ENCODE peak calls at places on chromosomes 1 and 21, in five cellular contexts. N is activated CD4-positive, alpha-beta T cell treated with anti-CD3 and anti-CD28 coated beads, Interleukin-2, amount 50 U/mL, for 24 hours; T is activated naive CD4-positive, alpha-beta T cell treated with anti-CD3 and anti-CD28 coated beads, Interleukin-2, amount 10 ng/mL, durations not matched to agents 7 days and 5 days; X is CD8-positive, alpha-beta memory T cell; M is CD4-positive, alpha-beta memory T cell. K is an unnamed sample.

GRCh38 chr1:164695956-164696665 is 137.1 kb downstream of the PBX1 start:
- DNase-seq in T (no peak), N (no peak), M (no peak), X (no peak), K (no peak)

GRCh38 chr1:4075436-4076225 is 175.6 kb upstream of the C1orf174 start:
- DNase-seq in X (no peak), T (no peak), N (no peak), M (no peak), K (no peak)

GRCh38 chr1:23741609-23742008 is 1.7 kb upstream of the ELOA start:
- DNase-seq in X (no peak), M (no peak), T (no peak), N (no peak), K (no peak)

GRCh38 chr1:46520063-46520911 is 30.7 kb downstream of the DMBX1 start:
- DNase-seq in N (no peak), X (no peak), T (no peak), M (no peak), K (no peak)

GRCh38 chr1:88936223-88936523 is 44.8 kb upstream of the GTF2B start:
- DNase-seq in N (no peak), T (no peak), M (no peak), X (no peak), K (no peak)

GRCh38 chr1:183761871-183762270 is 43.0 kb upstream of the RGL1 start:
- DNase-seq in M (no peak), N (no peak), X (no peak), T (no peak), K (no peak)

GRCh38 chr21:34011660-34012059 is 61.7 kb upstream of the MRPS6 start:
- DNase-seq in X (no peak), M (no peak), T (no peak), N (no peak), K (no peak)

GRCh38 chr1:17617787-17618557 is 78.5 kb downstream of the ARHGEF10L start:
- DNase-seq in T (no peak), N (no peak), M (no peak), X (no peak), K (no peak)

GRCh38 chr1:198197285-198197684 is 40.5 kb downstream of the NEK7 start:
- DNase-seq in M (no peak), N (no peak), T (no peak), X (no peak), K (no peak)

GRCh38 chr1:2001773-2002411 is 1.7 kb downstream of the CFAP74 start:
- DNase-seq in T (no peak), X (no peak), M (no peak), N (no peak), K (no peak)

GRCh38 chr1:230008721-230009120 is 58.3 kb upstream of the GALNT2 start:
- DNase-seq in M (no peak), N (no peak), T (no peak), X (no peak), K (no peak)

GRCh38 chr1:47908258-47908657 is 88.9 kb downstream of the TRABD2B start:
- DNase-seq in X (no peak), T (no peak), M (no peak), N (no peak), K (no peak)

GRCh38 chr1:33515607-33516006 is 43.2 kb downstream of the ZSCAN20 start:
- DNase-seq in X (no peak), T (no peak), M (no peak), N (no peak), K (no peak)

GRCh38 chr1:170987397-170987796 is 52.1 kb downstream of the MROH9 start:
- DNase-seq in N (no peak), T (no peak), X (no peak), M (no peak), K (no peak)